ENCODE peak calls at places on chromosomes 4 and X, in seven cellular contexts. H is EL; S is ecto neural progenitor cell; K is NCI-H1092 treated with DMSO at 0.1 percent for 48 hours; T is H7; N is hippocampal formation; Q is naive thymus-derived CD8-positive, alpha-beta T cell. U is an unnamed sample.

GRCh38 chr4:14856076-14856926 is 146.0 kb upstream of the CPEB2 start:
- DNase-seq in K (no peak), S (no peak), N (no peak), T (no peak), H (peak; percentile 99), Q (no peak), U (no peak)

GRCh38 chrX:23907106-23907495 is 637 bp downstream of the APOO start:
- DNase-seq in Q (no peak), S (no peak), K (peak; percentile 42), T (peak; percentile 79), H (no peak), N (no peak), U (no peak)

GRCh38 chr4:13289391-13289790 is 194.7 kb downstream of the RAB28 start:
- DNase-seq in Q (no peak), H (peak; percentile 69), T (no peak), K (no peak), N (no peak), S (no peak), U (no peak)

GRCh38 chrX:134338527-134338926 is 101.5 kb downstream of the CCDC160 start:
- DNase-seq in S (no peak), H (no peak), Q (peak; percentile 4), N (no peak), K (no peak), T (no peak), U (no peak)

GRCh38 chr4:785332-786073 is 40.4 kb downstream of the CPLX1 start:
- DNase-seq in K (no peak), H (no peak), N (no peak), T (peak; percentile 78), S (no peak), Q (no peak), U (peak; percentile 66)

GRCh38 chr4:88097301-88097700 is 61.1 kb downstream of the ABCG2 start:
- DNase-seq in H (peak; percentile 18), N (no peak), S (no peak), K (no peak), T (no peak), Q (no peak), U (no peak)

GRCh38 chr4:81428002-81428401 is 43.7 kb downstream of the RASGEF1B start:
- DNase-seq in Q (no peak), S (no peak), H (no peak), K (no peak), N (no peak), T (no peak), U (no peak)

GRCh38 chrX:2397648-2398340 is 103.0 kb downstream of the DHRSX start:
- DNase-seq in T (no peak), K (no peak), N (no peak), Q (no peak), S (no peak), H (peak; percentile 64), U (no peak)

GRCh38 chrX:13092455-13092941 is 48.1 kb upstream of the FAM9C start:
- DNase-seq in N (no peak), H (no peak), T (no peak), S (no peak), Q (peak; percentile 83), K (no peak), U (no peak)

GRCh38 chr4:75018811-75019210 is 85.9 kb downstream of the PARM1 start:
- DNase-seq in N (no peak), K (no peak), H (no peak), S (no peak), T (no peak), Q (no peak), U (no peak)

GRCh38 chr4:7253341-7253700 is 61.0 kb downstream of the SORCS2 start:
- DNase-seq in T (no peak), N (no peak), H (no peak), S (no peak), K (no peak), Q (no peak), U (no peak)

GRCh38 chrX:70196961-70197805 is 19.9 kb downstream of the DGAT2L6 start:
- DNase-seq in Q (peak; percentile 63), N (peak; percentile 0), K (peak; percentile 39), H (peak; percentile 49), T (peak; percentile 57), S (peak; percentile 51), U (peak; percentile 57)

GRCh38 chr4:112759313-112759712 is 122.4 kb downstream of the LARP7 start:
- DNase-seq in K (no peak), H (no peak), T (peak; percentile 73), Q (no peak), S (no peak), N (no peak), U (peak; percentile 40)

GRCh38 chr4:106816501-106816900 is 219.6 kb downstream of the DKK2 start:
- DNase-seq in Q (no peak), S (no peak), K (no peak), H (peak; percentile 68), T (no peak), N (no peak), U (no peak)

GRCh38 chr4:46444318-46444717 is 54.4 kb upstream of the GABRA2 start:
- DNase-seq in H (no peak), K (no peak), Q (no peak), T (no peak), S (no peak), N (no peak), U (no peak)

GRCh38 chr4:146640021-146640425 is 1.3 kb downstream of the POU4F2 start:
- DNase-seq in Q (no peak), S (no peak), H (no peak), T (peak; percentile 47), N (no peak), K (no peak), U (no peak)

GRCh38 chrX:132331532-132331931 is 112.3 kb upstream of the RAP2C start:
- DNase-seq in S (no peak), Q (no peak), N (no peak), H (no peak), K (no peak), T (no peak), U (no peak)

GRCh38 chrX:130909469-130910136 is 6.6 kb upstream of the ENOX2 start:
- DNase-seq in S (no peak), Q (no peak), N (no peak), T (no peak), H (no peak), K (no peak), U (no peak)

GRCh38 chr4:80134936-80135701 is 62.1 kb upstream of the ANTXR2 start:
- DNase-seq in N (no peak), Q (no peak), T (no peak), K (no peak), H (no peak), S (no peak), U (no peak)

GRCh38 chr4:53885668-53886067 is 178.7 kb downstream of the CHIC2 start:
- DNase-seq in K (no peak), Q (no peak), S (no peak), H (no peak), T (no peak), N (no peak), U (no peak)

GRCh38 chr4:100820249-100820648 is 302.4 kb upstream of the EMCN start:
- DNase-seq in N (no peak), H (no peak), Q (no peak), K (no peak), S (no peak), T (no peak), U (no peak)

GRCh38 chrX:149371984-149372383 is 133.1 kb downstream of the IDS start:
- DNase-seq in N (no peak), H (no peak), Q (no peak), S (no peak), K (no peak), T (no peak), U (no peak)

GRCh38 chrX:16444353-16444752 is 205.6 kb upstream of the S100G start:
- DNase-seq in K (peak; percentile 80), S (no peak), T (no peak), Q (no peak), N (no peak), H (peak; percentile 20), U (no peak)

GRCh38 chrX:88416965-88417364 is 330.1 kb upstream of the CPXCR1 start:
- DNase-seq in K (no peak), H (no peak), T (no peak), N (no peak), Q (no peak), S (no peak), U (no peak)

GRCh38 chrX:114344756-114345155 is 239.1 kb upstream of the HTR2C start:
- DNase-seq in S (no peak), Q (no peak), N (no peak), K (peak; percentile 30), H (peak; percentile 0), T (peak; percentile 2), U (no peak)

GRCh38 chrX:134870419-134870818 is 120.4 kb upstream of the SMIM10 start:
- DNase-seq in T (no peak), K (no peak), S (no peak), N (no peak), H (no peak), Q (no peak), U (no peak)